ENCODE peak calls at places on chromosomes 7 and 10, in seven cellular contexts. M, V, G, A, I, K and D are unnamed samples.

GRCh38 chr10:27256790-27257189 is 16.2 kb upstream of the ACBD5 start:
- DNase-seq in M (no peak), V (no peak), G (no peak), A (no peak), I (no peak), K (no peak), D (no peak)

GRCh38 chr7:57867884-57868701 is 418.1 kb downstream of the ZNF716 start:
- DNase-seq in M (no peak), V (no peak), G (peak), A (peak), I (no peak), K (peak), D (no peak)

GRCh38 chr10:79202188-79203013 is 133.6 kb downstream of the ZMIZ1 start:
- DNase-seq in M (peak), V (no peak), G (peak), A (no peak), I (no peak), K (no peak), D (no peak)

GRCh38 chr10:103479135-103479534 is at the start of gene CALHM3:
- DNase-seq in M (no peak), V (no peak), G (peak), A (no peak), I (no peak), K (no peak), D (no peak)

GRCh38 chr10:125060851-125061556 is 99.4 kb downstream of the CTBP2 start:
- DNase-seq in M (peak), V (peak), G (peak), A (peak), I (no peak), K (no peak), D (no peak)

GRCh38 chr10:17025444-17026295 is 103.9 kb downstream of the CUBN start:
- DNase-seq in M (no peak), V (no peak), G (peak), A (no peak), I (no peak), K (no peak), D (peak)

GRCh38 chr10:112227331-112227961 is 43.9 kb upstream of the GPAM start:
- DNase-seq in M (no peak), V (no peak), G (peak), A (no peak), I (no peak), K (no peak), D (no peak)

GRCh38 chr10:95201736-95202135 is 7.7 kb downstream of the ACSM6 start:
- DNase-seq in M (no peak), V (no peak), G (peak), A (no peak), I (no peak), K (no peak), D (no peak)

GRCh38 chr7:101216860-101217387 is 457 bp downstream of the PLOD3 start:
- DNase-seq in M (no peak), V (no peak), G (no peak), A (no peak), I (no peak), K (no peak), D (no peak)

GRCh38 chr10:31011660-31012022 is 20.0 kb downstream of the ZNF438 start:
- DNase-seq in M (no peak), V (no peak), G (peak), A (no peak), I (no peak), K (no peak), D (no peak)

GRCh38 chr7:103851357-103851756 is 138.1 kb downstream of the RELN start:
- DNase-seq in M (no peak), V (no peak), G (peak), A (no peak), I (no peak), K (no peak), D (no peak)

GRCh38 chr10:130352291-130352645 is 216.1 kb downstream of the GLRX3 start:
- DNase-seq in M (no peak), V (no peak), G (no peak), A (no peak), I (no peak), K (no peak), D (no peak)

GRCh38 chr7:151661556-151661955 is 141.9 kb upstream of the RHEB start:
- DNase-seq in M (no peak), V (no peak), G (no peak), A (no peak), I (no peak), K (no peak), D (no peak)

GRCh38 chr7:101170617-101171441 is 5.5 kb upstream of the VGF start:
- DNase-seq in M (no peak), V (no peak), G (no peak), A (no peak), I (no peak), K (no peak), D (no peak)